ENCODE peak calls at places on chromosome 20, in four cellular contexts. V is cardiac muscle cell, B is aorta, Z is lower lobe of right lung. X is an unnamed sample.

GRCh38 chr20:36141310-36141709 is 13.2 kb upstream of the EPB41L1 start:
- DNase-seq in B (no peak), V (no peak), Z (no peak), X (no peak)

GRCh38 chr20:50101281-50101680 is 11.7 kb downstream of the UBE2V1 start:
- DNase-seq in Z (no peak), V (no peak), B (no peak), X (no peak)

GRCh38 chr20:21832442-21833152 is 127.1 kb downstream of the PAX1 start:
- DNase-seq in Z (no peak), V (no peak), B (no peak), X (no peak)

GRCh38 chr20:12455152-12455551 is 537.5 kb downstream of the BTBD3 start:
- DNase-seq in V (no peak), Z (no peak), B (no peak), X (no peak)

GRCh38 chr20:4663044-4663443 is 58.7 kb upstream of the PRND start:
- DNase-seq in Z (no peak), V (no peak), B (no peak), X (no peak)

GRCh38 chr20:2394411-2395055 is 13.8 kb downstream of the TGM6 start:
- DNase-seq in V (no peak), Z (no peak), B (no peak), X (no peak)

GRCh38 chr20:34175072-34175471 is 63.0 kb upstream of the EIF2S2 start:
- DNase-seq in B (no peak), V (no peak), Z (no peak), X (no peak)

GRCh38 chr20:10984294-10984693 is 310.5 kb upstream of the JAG1 start:
- DNase-seq in Z (no peak), B (peak; percentile 71), V (no peak), X (no peak)

GRCh38 chr20:34512955-34513419 is 3.2 kb upstream of the DYNLRB1 start:
- DNase-seq in B (no peak), V (no peak), Z (no peak), X (no peak)

GRCh38 chr20:584375-585301 is 25.5 kb downstream of the TCF15 start:
- DNase-seq in Z (no peak), V (peak; percentile 32), B (peak; percentile 34), X (no peak)

GRCh38 chr20:5553194-5553815 is 196.9 kb upstream of the SHLD1 start:
- DNase-seq in V (no peak), B (no peak), Z (no peak), X (no peak)

GRCh38 chr20:458766-459165 is 3.6 kb downstream of the TBC1D20 start:
- DNase-seq in V (no peak), B (no peak), Z (no peak), X (no peak)

GRCh38 chr20:58637466-58638198 is 13.5 kb upstream of the STX16 start:
- DNase-seq in V (no peak), B (no peak), Z (no peak), X (peak; percentile 35)

GRCh38 chr20:58640446-58640845 is 10.6 kb upstream of the STX16 start:
- DNase-seq in B (no peak), Z (no peak), V (no peak), X (no peak)

GRCh38 chr20:58636983-58637421 is 14.1 kb upstream of the STX16 start:
- DNase-seq in B (no peak), Z (no peak), V (no peak), X (no peak)

GRCh38 chr20:58638467-58639181 is 12.5 kb upstream of the STX16 start:
- DNase-seq in V (no peak), B (no peak), Z (no peak), X (peak; percentile 5)

GRCh38 chr20:58639182-58640146 is 11.6 kb upstream of the STX16 start:
- DNase-seq in Z (no peak), B (no peak), V (no peak), X (peak; percentile 5)
- H3K27ac ChIP-seq in Z (no peak overlapping the region), B (no peak overlapping the region), V (no peak overlapping the region), X (no peak overlapping the region)

DNA sequence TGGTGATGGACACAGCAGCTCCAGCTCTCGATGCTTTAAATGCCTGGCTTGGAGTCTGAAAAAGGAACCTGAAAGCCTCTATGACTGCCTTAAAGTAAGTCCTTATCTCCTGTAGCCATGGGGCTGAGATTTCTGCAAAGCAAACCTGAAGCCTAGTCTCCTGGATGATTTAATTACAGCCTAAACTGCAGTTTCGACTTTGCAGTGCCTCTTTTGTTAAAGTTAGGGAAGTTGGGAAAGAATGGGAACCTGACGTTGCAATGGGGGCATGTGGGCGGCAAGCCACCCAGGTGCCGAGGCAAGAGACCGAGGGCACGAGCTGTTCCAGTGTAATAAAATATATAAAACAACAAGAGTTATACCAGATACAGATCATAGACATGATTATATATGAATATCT is 11.7 kb upstream of the TCFL5 start:
- DNase-seq in V (no peak), B (peak; percentile 20), Z (no peak), X (no peak)
- H3K27me3 ChIP-seq in V (no peaks in the 10 kb centered on the region), B (no peaks in the 10 kb centered on the region), Z (no peaks in the 10 kb centered on the region), X (no peaks in the 10 kb centered on the region)

GRCh38 chr20:58585753-58586540 is 65.1 kb upstream of the STX16 start:
- DNase-seq in Z (no peak), V (no peak), B (peak; percentile 30), X (peak; percentile 42)
- H3K4me1 ChIP-seq in Z (no peaks in the 10 kb centered on the region), V (no peaks in the 10 kb centered on the region), B (no peaks in the 10 kb centered on the region), X (no peaks in the 10 kb centered on the region)

DNA sequence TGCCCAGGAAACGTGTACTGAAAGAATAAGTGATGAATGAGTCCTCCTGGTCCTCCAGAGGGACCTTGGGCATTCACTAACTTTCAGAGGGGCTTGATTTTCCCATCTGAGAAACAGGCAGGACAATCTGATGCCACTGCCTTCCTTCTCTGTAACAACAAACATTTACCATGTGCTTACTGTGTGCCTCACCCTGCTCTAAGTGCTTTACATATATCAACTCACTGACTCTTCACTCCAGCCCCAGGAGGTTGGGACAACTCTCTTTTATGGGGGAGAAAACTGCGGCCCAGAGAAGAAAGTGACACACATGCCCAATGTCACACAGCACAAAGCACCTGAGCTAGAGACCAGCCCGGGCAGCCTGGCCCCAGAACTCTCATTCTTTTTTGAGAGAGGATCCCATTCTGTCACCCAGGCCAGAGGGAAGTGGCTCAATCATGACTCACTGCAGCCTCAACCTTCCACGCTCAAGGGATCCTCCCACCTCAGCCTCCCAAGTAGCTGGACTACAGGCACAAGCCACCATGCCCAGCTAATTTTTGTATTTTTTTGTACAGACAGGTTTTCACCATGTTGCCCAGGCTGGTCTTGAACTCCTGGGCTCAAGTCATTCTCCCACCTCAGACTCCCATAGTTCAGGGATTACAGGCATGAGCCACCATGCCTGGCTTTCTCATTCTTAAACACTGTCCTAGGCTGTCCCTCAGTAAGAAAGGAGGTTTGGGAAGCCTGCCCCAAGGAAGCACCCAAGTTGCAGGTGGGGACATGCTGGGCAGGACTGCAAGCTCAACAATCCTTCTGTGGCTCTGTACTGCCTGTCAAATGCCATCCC is 38.0 kb downstream of the NOL4L start:
- DNase-seq in Z (no peak), B (no peak), V (no peak), X (no peak)
- H3K27ac ChIP-seq in Z (no peak overlapping the region), B (no peak overlapping the region), V (no peak overlapping the region), X (no peak overlapping the region)

DNA sequence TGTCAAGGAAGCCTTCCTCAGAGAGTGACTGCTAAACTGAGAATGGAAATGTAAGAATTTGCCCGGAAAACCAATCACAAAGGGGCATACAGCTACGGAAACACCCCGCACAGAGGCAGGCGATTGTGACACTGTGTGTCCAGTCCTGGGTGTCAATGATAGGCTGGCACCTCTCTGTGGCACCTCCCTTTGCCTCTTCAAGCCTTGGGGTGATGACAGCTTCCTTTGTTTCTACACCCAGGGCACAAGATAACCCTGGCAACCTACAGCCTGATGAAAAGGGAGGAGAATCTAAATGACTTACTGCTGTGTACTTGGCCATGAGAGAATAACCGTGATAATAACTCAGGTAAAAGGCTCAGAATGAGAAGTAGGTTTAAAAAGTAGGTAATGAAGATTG is 93.6 kb upstream of the SSTR4 start:
- DNase-seq in Z (no peak), V (peak; percentile 59), B (no peak), X (no peak)
- H3K27me3 ChIP-seq in Z (no peaks in the 10 kb centered on the region), V (peaks cover 70% of the 10 kb centered on the region), B (no peaks in the 10 kb centered on the region), X (no peaks in the 10 kb centered on the region)

DNA sequence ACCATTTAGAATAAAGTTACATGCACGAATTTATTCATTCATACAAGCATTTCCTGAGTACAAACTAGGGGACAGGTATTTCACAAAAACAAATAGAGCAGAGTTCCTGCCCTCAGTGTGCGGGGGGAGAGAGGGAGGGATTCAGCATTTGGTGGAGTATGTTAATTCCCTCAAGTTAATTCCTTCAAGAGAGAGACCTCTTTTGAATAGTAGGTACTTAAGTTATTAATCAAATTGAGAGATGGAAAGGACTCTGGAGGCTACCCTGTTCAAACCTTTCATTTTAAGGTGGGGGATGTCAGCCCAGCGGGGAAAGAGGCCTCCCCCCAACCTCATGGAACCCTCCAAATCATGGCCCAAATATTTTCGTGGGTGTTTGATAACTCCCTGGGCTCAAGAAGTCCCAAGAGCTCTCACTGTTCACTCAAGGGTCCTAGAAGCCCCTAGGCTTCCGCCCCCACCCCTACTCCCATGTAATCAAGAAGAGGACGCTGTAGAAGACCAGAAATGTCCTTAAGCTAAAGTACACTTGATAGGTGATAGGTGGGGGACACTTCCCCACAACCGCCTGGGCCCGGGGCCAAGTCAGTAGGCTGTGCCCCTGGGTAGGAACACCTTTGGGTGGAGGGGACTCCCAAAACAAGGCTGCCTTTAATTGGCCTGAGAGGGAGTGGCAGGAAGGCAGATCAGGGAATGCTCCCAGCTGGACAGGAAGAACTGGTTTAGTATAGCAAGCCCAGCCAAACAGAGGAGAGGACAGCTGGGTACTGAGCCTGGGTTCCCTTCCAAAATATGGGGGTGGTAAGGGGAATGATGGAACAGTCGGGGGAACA is 2.9 kb downstream of the SDC4 start:
- DNase-seq in B (no peak), Z (peak; percentile 91), V (no peak), X (peak; percentile 65)
- H3K4me1 ChIP-seq in B (no peaks in the 10 kb centered on the region), Z (peaks cover 82% of the 10 kb centered on the region), V (peaks cover 69% of the 10 kb centered on the region), X (peaks cover 83% of the 10 kb centered on the region)

DNA sequence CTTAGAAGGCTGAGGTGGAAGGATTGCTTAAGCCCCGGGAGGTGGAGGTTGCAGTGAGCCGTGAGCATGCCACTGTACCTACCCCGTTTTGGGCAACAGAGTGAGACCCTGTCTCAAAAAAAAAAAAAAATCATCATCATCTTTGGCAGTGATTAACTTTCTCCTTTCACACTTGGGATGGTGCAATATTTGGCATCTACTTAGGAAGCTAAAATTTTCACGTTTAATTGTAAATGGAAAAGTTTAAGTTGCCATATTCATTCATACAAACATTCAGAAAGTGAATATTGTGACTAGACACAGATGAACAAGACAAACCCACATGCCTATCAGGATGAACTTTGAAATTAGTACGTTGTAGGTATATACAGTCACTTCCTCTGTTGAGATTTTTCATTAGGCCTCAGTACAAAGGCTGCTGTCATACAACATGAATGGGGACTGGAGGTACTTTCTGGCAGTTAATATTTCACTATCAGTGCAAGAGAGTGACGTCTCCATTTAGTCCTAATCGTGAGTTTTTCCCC is 10.3 kb downstream of the TOP1 start:
- DNase-seq in Z (no peak), B (no peak), V (no peak), X (no peak)
- H3K27ac ChIP-seq in Z (no peak overlapping the region), B (no peak overlapping the region), V (no peak overlapping the region), X (no peak overlapping the region)

DNA sequence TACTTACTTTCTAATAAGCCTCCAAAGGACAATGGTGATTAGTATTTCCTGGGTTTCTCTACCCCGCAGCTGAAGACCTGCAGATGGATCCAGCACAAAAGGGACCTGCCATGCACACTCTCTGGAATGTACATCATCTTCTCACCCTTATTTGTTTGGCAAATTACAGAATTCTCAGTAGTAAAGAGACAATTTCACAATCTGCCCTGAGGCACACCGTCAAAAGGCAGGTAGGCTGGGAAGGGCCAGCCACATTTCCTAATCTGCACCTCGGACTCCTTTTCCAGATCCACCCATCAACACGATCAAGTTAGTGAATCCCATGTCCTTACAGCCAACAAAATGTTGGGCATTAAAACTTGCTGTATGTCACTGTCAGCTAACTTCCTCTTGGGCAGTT is 4.9 kb downstream of the OVOL2 start:
- DNase-seq in Z (no peak), B (no peak), V (no peak), X (no peak)
- H3K27me3 ChIP-seq in Z (peaks cover 49% of the 10 kb centered on the region), B (no peaks in the 10 kb centered on the region), V (peaks cover 66% of the 10 kb centered on the region), X (no peaks in the 10 kb centered on the region)

GRCh38 chr20:59460352-59460751 is 144.0 kb upstream of the PHACTR3 start:
- DNase-seq in B (no peak), Z (no peak), V (no peak), X (no peak)
- H3K4me1 ChIP-seq in B (no peaks in the 10 kb centered on the region), Z (no peaks in the 10 kb centered on the region), V (no peaks in the 10 kb centered on the region), X (peaks cover 4% of the 10 kb centered on the region)

X was measured in tibial artery.